ENCODE peak calls at places on chromosomes 12 and 14, in eight cellular contexts. One of them, this sample, is unnamed.

GRCh38 chr14:37210448-37210847 is 12.7 kb downstream of the MIPOL1 start:
- DNase-seq in AG04449: no peak
- DNase-seq in left ventricle myocardium inferior: no peak
- DNase-seq in GM23338: no peak
- DNase-seq in cardiac muscle cell: no peak
- DNase-seq in pancreas: no peak
- DNase-seq in PC-9: no peak
- DNase-seq in GM12865: no peak
- DNase-seq in this sample: no peak

GRCh38 chr12:31370645-31371620 is 45.0 kb upstream of the SINHCAF start:
- DNase-seq in AG04449: no peak
- DNase-seq in left ventricle myocardium inferior: no peak
- DNase-seq in GM23338: peak
- DNase-seq in cardiac muscle cell: peak
- DNase-seq in pancreas: no peak
- DNase-seq in PC-9: peak
- DNase-seq in GM12865: no peak
- DNase-seq in this sample: peak

GRCh38 chr12:130713581-130713991 is 2.5 kb downstream of the RIMBP2 start:
- DNase-seq in AG04449: no peak
- DNase-seq in left ventricle myocardium inferior: no peak
- DNase-seq in GM23338: no peak
- DNase-seq in cardiac muscle cell: no peak
- DNase-seq in pancreas: no peak
- DNase-seq in PC-9: no peak
- DNase-seq in GM12865: no peak
- DNase-seq in this sample: no peak

GRCh38 chr12:53735556-53735955 is 8.3 kb upstream of the CALCOCO1 start:
- DNase-seq in AG04449: no peak
- DNase-seq in left ventricle myocardium inferior: peak
- DNase-seq in GM23338: no peak
- DNase-seq in cardiac muscle cell: no peak
- DNase-seq in pancreas: peak
- DNase-seq in PC-9: no peak
- DNase-seq in GM12865: no peak
- DNase-seq in this sample: no peak

GRCh38 chr12:3123729-3124128 is 46.5 kb downstream of the TSPAN9 start:
- DNase-seq in AG04449: no peak
- DNase-seq in left ventricle myocardium inferior: no peak
- DNase-seq in GM23338: no peak
- DNase-seq in cardiac muscle cell: no peak
- DNase-seq in pancreas: no peak
- DNase-seq in PC-9: no peak
- DNase-seq in GM12865: no peak
- DNase-seq in this sample: peak

GRCh38 chr14:102592969-102593840 is 756 bp downstream of the RCOR1 start:
- DNase-seq in AG04449: no peak
- DNase-seq in left ventricle myocardium inferior: peak
- DNase-seq in GM23338: peak
- DNase-seq in cardiac muscle cell: peak
- DNase-seq in pancreas: peak
- DNase-seq in PC-9: no peak
- DNase-seq in GM12865: peak
- DNase-seq in this sample: peak

GRCh38 chr12:126295652-126296051 is 1230.4 kb downstream of the AACS start:
- DNase-seq in AG04449: no peak
- DNase-seq in left ventricle myocardium inferior: no peak
- DNase-seq in GM23338: no peak
- DNase-seq in cardiac muscle cell: no peak
- DNase-seq in pancreas: no peak
- DNase-seq in PC-9: no peak
- DNase-seq in GM12865: no peak
- DNase-seq in this sample: no peak

GRCh38 chr14:40119321-40119720 is 687.1 kb upstream of the FBXO33 start:
- DNase-seq in AG04449: no peak
- DNase-seq in left ventricle myocardium inferior: no peak
- DNase-seq in GM23338: no peak
- DNase-seq in cardiac muscle cell: no peak
- DNase-seq in pancreas: no peak
- DNase-seq in PC-9: no peak
- DNase-seq in GM12865: no peak
- DNase-seq in this sample: no peak

GRCh38 chr14:68937790-68938514 is 41.1 kb downstream of the ACTN1 start:
- DNase-seq in AG04449: no peak
- DNase-seq in left ventricle myocardium inferior: peak
- DNase-seq in GM23338: peak
- DNase-seq in cardiac muscle cell: no peak
- DNase-seq in pancreas: peak
- DNase-seq in PC-9: peak
- DNase-seq in GM12865: no peak
- DNase-seq in this sample: peak

GRCh38 chr12:62292761-62293446 is 32.7 kb downstream of the USP15 start:
- DNase-seq in AG04449: no peak
- DNase-seq in left ventricle myocardium inferior: no peak
- DNase-seq in GM23338: peak
- DNase-seq in cardiac muscle cell: peak
- DNase-seq in pancreas: no peak
- DNase-seq in PC-9: no peak
- DNase-seq in GM12865: no peak
- DNase-seq in this sample: peak

GRCh38 chr14:104388631-104389325 is 190.8 kb upstream of the C14orf180 start:
- DNase-seq in AG04449: no peak
- DNase-seq in left ventricle myocardium inferior: no peak
- DNase-seq in GM23338: no peak
- DNase-seq in cardiac muscle cell: no peak
- DNase-seq in pancreas: no peak
- DNase-seq in PC-9: no peak
- DNase-seq in GM12865: no peak
- DNase-seq in this sample: no peak

GRCh38 chr14:95609398-95609990 is 74.6 kb downstream of the GLRX5 start:
- DNase-seq in AG04449: no peak
- DNase-seq in left ventricle myocardium inferior: no peak
- DNase-seq in GM23338: peak
- DNase-seq in cardiac muscle cell: peak
- DNase-seq in pancreas: peak
- DNase-seq in PC-9: no peak
- DNase-seq in GM12865: peak
- DNase-seq in this sample: peak

GRCh38 chr14:65745396-65746190 is 333.1 kb downstream of the FUT8 start:
- DNase-seq in AG04449: no peak
- DNase-seq in left ventricle myocardium inferior: no peak
- DNase-seq in GM23338: peak
- DNase-seq in cardiac muscle cell: no peak
- DNase-seq in pancreas: no peak
- DNase-seq in PC-9: no peak
- DNase-seq in GM12865: no peak
- DNase-seq in this sample: no peak

GRCh38 chr12:115413626-115414025 is 729.7 kb upstream of the TBX3 start:
- DNase-seq in AG04449: no peak
- DNase-seq in left ventricle myocardium inferior: no peak
- DNase-seq in GM23338: no peak
- DNase-seq in cardiac muscle cell: no peak
- DNase-seq in pancreas: no peak
- DNase-seq in PC-9: no peak
- DNase-seq in GM12865: no peak
- DNase-seq in this sample: no peak

GRCh38 chr12:116525418-116526001 is 33.7 kb upstream of the MAP1LC3B2 start:
- DNase-seq in AG04449: peak
- DNase-seq in left ventricle myocardium inferior: peak
- DNase-seq in GM23338: peak
- DNase-seq in cardiac muscle cell: peak
- DNase-seq in pancreas: peak
- DNase-seq in PC-9: peak
- DNase-seq in GM12865: no peak
- DNase-seq in this sample: peak

GRCh38 chr12:31727197-31727596 is 1.6 kb downstream of the AMN1 start:
- DNase-seq in AG04449: no peak
- DNase-seq in left ventricle myocardium inferior: no peak
- DNase-seq in GM23338: no peak
- DNase-seq in cardiac muscle cell: no peak
- DNase-seq in pancreas: no peak
- DNase-seq in PC-9: no peak
- DNase-seq in GM12865: no peak
- DNase-seq in this sample: no peak

GRCh38 chr12:47068539-47068938 is 10.9 kb upstream of the PCED1B start:
- DNase-seq in AG04449: no peak
- DNase-seq in left ventricle myocardium inferior: no peak
- DNase-seq in GM23338: peak
- DNase-seq in cardiac muscle cell: no peak
- DNase-seq in pancreas: no peak
- DNase-seq in PC-9: no peak
- DNase-seq in GM12865: no peak
- DNase-seq in this sample: no peak

GRCh38 chr12:132429122-132429931 is 60.6 kb upstream of the FBRSL1 start:
- DNase-seq in AG04449: no peak
- DNase-seq in left ventricle myocardium inferior: no peak
- DNase-seq in GM23338: peak
- DNase-seq in cardiac muscle cell: peak
- DNase-seq in pancreas: peak
- DNase-seq in PC-9: no peak
- DNase-seq in GM12865: no peak
- DNase-seq in this sample: peak

GRCh38 chr14:101861464-101861863 is 100.0 kb downstream of the PPP2R5C start:
- DNase-seq in AG04449: no peak
- DNase-seq in left ventricle myocardium inferior: no peak
- DNase-seq in GM23338: no peak
- DNase-seq in cardiac muscle cell: peak
- DNase-seq in pancreas: no peak
- DNase-seq in PC-9: no peak
- DNase-seq in GM12865: no peak
- DNase-seq in this sample: no peak

GRCh38 chr12:51488281-51488680 is 63.6 kb downstream of the SLC4A8 start:
- DNase-seq in AG04449: no peak
- DNase-seq in left ventricle myocardium inferior: no peak
- DNase-seq in GM23338: no peak
- DNase-seq in cardiac muscle cell: peak
- DNase-seq in pancreas: no peak
- DNase-seq in PC-9: no peak
- DNase-seq in GM12865: no peak
- DNase-seq in this sample: no peak

GRCh38 chr12:51484119-51484518 is 59.5 kb downstream of the SLC4A8 start:
- DNase-seq in AG04449: no peak
- DNase-seq in left ventricle myocardium inferior: no peak
- DNase-seq in GM23338: no peak
- DNase-seq in cardiac muscle cell: no peak
- DNase-seq in pancreas: no peak
- DNase-seq in PC-9: no peak
- DNase-seq in GM12865: no peak
- DNase-seq in this sample: no peak

GRCh38 chr12:51480978-51481377 is 56.3 kb downstream of the SLC4A8 start:
- DNase-seq in AG04449: no peak
- DNase-seq in left ventricle myocardium inferior: no peak
- DNase-seq in GM23338: no peak
- DNase-seq in cardiac muscle cell: no peak
- DNase-seq in pancreas: no peak
- DNase-seq in PC-9: no peak
- DNase-seq in GM12865: peak
- DNase-seq in this sample: no peak

DNA sequence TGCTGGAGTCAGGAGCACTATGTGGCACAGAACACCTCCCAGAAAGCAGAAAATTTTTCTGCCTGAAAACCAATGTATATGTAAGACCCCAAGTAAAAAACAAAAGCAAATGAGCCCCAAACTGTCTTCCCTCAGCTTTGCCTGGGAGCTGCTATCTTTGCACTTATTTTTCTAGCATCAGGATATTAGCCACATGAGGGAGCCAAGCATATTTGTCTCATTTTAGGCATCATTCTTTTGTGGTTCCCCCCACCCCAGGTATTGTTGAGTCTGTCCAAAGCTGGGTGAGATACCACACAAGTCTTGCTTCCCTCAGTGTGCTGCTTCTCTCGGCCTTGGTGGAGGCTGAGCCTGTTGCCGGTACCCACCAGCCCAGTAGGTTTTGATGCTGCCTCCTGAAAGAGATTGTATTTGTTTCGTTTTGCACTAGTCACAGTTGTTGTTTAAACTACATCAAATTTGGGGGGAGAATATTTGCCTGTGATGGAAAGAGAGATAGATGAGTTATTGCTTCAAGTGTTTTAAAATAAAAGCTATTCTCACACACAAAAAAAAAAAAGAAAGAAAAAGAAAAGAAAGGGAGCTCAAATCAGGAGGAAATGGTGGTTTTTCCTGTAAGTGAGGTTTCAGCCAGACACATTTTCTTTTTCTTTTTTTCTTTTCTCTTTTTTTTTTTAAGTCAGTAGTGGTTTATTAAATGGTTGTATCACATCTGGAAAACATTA is 58.3 kb downstream of the SLC4A8 start:
- DNase-seq in AG04449: no peak
- DNase-seq in left ventricle myocardium inferior: no peak
- DNase-seq in GM23338: no peak
- DNase-seq in cardiac muscle cell: no peak
- DNase-seq in pancreas: no peak
- DNase-seq in PC-9: no peak
- DNase-seq in GM12865: peak
- DNase-seq in this sample: no peak
- H3K4me3 ChIP-seq in AG04449: no peak
- H3K4me3 ChIP-seq in left ventricle myocardium inferior: no peak
- H3K4me3 ChIP-seq in GM23338: no peak
- H3K4me3 ChIP-seq in cardiac muscle cell: no peak
- H3K4me3 ChIP-seq in pancreas: no peak
- H3K4me3 ChIP-seq in PC-9: no peak
- H3K4me3 ChIP-seq in GM12865: no peak
- H3K4me3 ChIP-seq in this sample: no peak

GRCh38 chr12:96015672-96016071 is 19.5 kb upstream of the HAL start:
- DNase-seq in AG04449: no peak
- DNase-seq in left ventricle myocardium inferior: peak
- DNase-seq in GM23338: peak
- DNase-seq in cardiac muscle cell: peak
- DNase-seq in pancreas: peak
- DNase-seq in PC-9: no peak
- DNase-seq in GM12865: no peak
- DNase-seq in this sample: peak
- TF ChIP-seq CTCF in AG04449: peak
- TF ChIP-seq CTCF in left ventricle myocardium inferior: peak
- TF ChIP-seq CTCF in GM23338: peak
- TF ChIP-seq CTCF in cardiac muscle cell: peak
- TF ChIP-seq CTCF in pancreas: peak
- TF ChIP-seq CTCF in PC-9: peak
- TF ChIP-seq CTCF in GM12865: peak
- TF ChIP-seq CTCF in this sample: peak

GRCh38 chr12:107444771-107445170 is 240.8 kb upstream of the PWP1 start:
- DNase-seq in AG04449: no peak
- DNase-seq in left ventricle myocardium inferior: no peak
- DNase-seq in GM23338: no peak
- DNase-seq in cardiac muscle cell: no peak
- DNase-seq in pancreas: no peak
- DNase-seq in PC-9: no peak
- DNase-seq in GM12865: no peak
- DNase-seq in this sample: no peak
- H3K4me3 ChIP-seq in AG04449: no peak
- H3K4me3 ChIP-seq in left ventricle myocardium inferior: no peak
- H3K4me3 ChIP-seq in GM23338: no peak
- H3K4me3 ChIP-seq in cardiac muscle cell: no peak
- H3K4me3 ChIP-seq in pancreas: no peak
- H3K4me3 ChIP-seq in PC-9: no peak
- H3K4me3 ChIP-seq in GM12865: no peak
- H3K4me3 ChIP-seq in this sample: no peak

DNA sequence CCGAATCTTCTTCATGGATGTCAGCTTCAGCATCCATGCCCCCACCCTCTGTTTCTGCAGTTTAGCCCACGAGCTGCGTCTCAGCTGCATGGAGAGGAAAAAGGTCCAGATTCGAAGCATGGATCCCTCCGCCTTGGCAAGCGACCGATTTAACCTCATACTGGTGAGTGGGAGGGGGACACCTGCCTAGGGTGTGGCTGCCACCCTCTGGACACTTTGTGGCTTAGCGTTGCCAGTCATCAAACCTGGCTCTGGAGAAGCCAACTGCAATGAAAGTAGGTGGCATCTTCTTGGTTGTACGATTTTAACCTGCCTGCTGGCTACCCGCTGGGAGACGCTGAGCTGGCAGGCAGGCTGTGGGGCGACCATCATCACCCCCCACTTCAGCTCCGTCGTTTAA is 16.7 kb downstream of the DCAF4 start:
- DNase-seq in AG04449: no peak
- DNase-seq in left ventricle myocardium inferior: no peak
- DNase-seq in GM23338: peak
- DNase-seq in cardiac muscle cell: no peak
- DNase-seq in pancreas: no peak
- DNase-seq in PC-9: no peak
- DNase-seq in GM12865: no peak
- DNase-seq in this sample: no peak
- TF ChIP-seq CTCF in AG04449: no peak
- TF ChIP-seq CTCF in left ventricle myocardium inferior: no peak
- TF ChIP-seq CTCF in GM23338: peak
- TF ChIP-seq CTCF in cardiac muscle cell: no peak
- TF ChIP-seq CTCF in pancreas: no peak
- TF ChIP-seq CTCF in PC-9: no peak
- TF ChIP-seq CTCF in GM12865: no peak
- TF ChIP-seq CTCF in this sample: no peak

This sample was measured in cardiac fibroblast.